ENCODE peak calls at places on chromosomes 16 and 17, in six cellular contexts. R is D341Med, F is AML-193, N is choroid plexus epithelial cell, H is GM13977, W is hepatocyte. G is an unnamed sample.

GRCh38 chr17:50052241-50052788 is 3.6 kb upstream of the ITGA3 start:
- DNase-seq in N (no peak), R (no peak), W (no peak), H (no peak), F (no peak), G (no peak)

GRCh38 chr16:58094791-58095574 is 34.2 kb downstream of the CFAP20 start:
- DNase-seq in F (no peak), W (no peak), N (no peak), H (no peak), R (no peak), G (no peak)

GRCh38 chr16:57007050-57007449 is 17.7 kb downstream of the NLRC5 start:
- DNase-seq in H (no peak), N (no peak), W (no peak), F (no peak), R (no peak), G (peak; percentile 51)

GRCh38 chr16:89601906-89602272 is 11.6 kb upstream of the DPEP1 start:
- DNase-seq in F (no peak), R (no peak), N (no peak), H (no peak), W (no peak), G (no peak)

GRCh38 chr16:23145608-23146007 is 3.6 kb downstream of the USP31 start:
- DNase-seq in F (no peak), R (no peak), H (no peak), N (peak; percentile 78), W (no peak), G (no peak)

GRCh38 chr16:75267631-75268264 is 16.3 kb upstream of the BCAR1 start:
- DNase-seq in W (peak; percentile 85), F (no peak), H (peak; percentile 40), R (peak; percentile 54), N (peak; percentile 28), G (no peak)

GRCh38 chr17:12421646-12422306 is 243.9 kb upstream of the MYOCD start:
- DNase-seq in R (peak; percentile 53), N (no peak), H (no peak), W (no peak), F (no peak), G (no peak)

GRCh38 chr16:49697631-49698030 is 158.3 kb downstream of the ZNF423 start:
- DNase-seq in F (no peak), R (no peak), N (no peak), W (no peak), H (no peak), G (no peak)

GRCh38 chr16:88631920-88632586 is 6.3 kb upstream of the IL17C start:
- DNase-seq in F (no peak), W (no peak), N (no peak), R (no peak), H (no peak), G (no peak)